ENCODE peak calls at places on chromosomes 2 and 18, in eight cellular contexts. R, F, K, Q, A, V, I and J are unnamed samples.

GRCh38 chr18:9516437-9517064 is 41.2 kb downstream of the RALBP1 start:
- DNase-seq in R (no peak), F (no peak), K (peak; percentile 55), Q (no peak), A (no peak), V (peak; percentile 65), I (no peak), J (peak; percentile 54)

GRCh38 chr18:67966224-67966623 is 449.7 kb upstream of the DSEL start:
- DNase-seq in R (no peak), F (no peak), K (no peak), Q (no peak), A (no peak), V (no peak), I (no peak), J (no peak)

GRCh38 chr2:74293191-74294065 is 49.8 kb downstream of the SLC4A5 start:
- DNase-seq in R (no peak), F (no peak), K (no peak), Q (no peak), A (no peak), V (no peak), I (no peak), J (no peak)

GRCh38 chr18:26956894-26957293 is 91.4 kb upstream of the AQP4 start:
- DNase-seq in R (no peak), F (no peak), K (no peak), Q (no peak), A (no peak), V (no peak), I (no peak), J (no peak)

GRCh38 chr2:191184457-191184856 is 33.7 kb upstream of the STAT4 start:
- DNase-seq in R (no peak), F (no peak), K (no peak), Q (no peak), A (no peak), V (no peak), I (no peak), J (no peak)

GRCh38 chr2:71746946-71747501 is 293.7 kb downstream of the DYSF start:
- DNase-seq in R (no peak), F (no peak), K (peak; percentile 18), Q (no peak), A (no peak), V (peak; percentile 82), I (no peak), J (no peak)

GRCh38 chr2:147782521-147782920 is 62.3 kb upstream of the ACVR2A start:
- DNase-seq in R (no peak), F (no peak), K (peak; percentile 76), Q (no peak), A (no peak), V (no peak), I (peak; percentile 46), J (no peak)

GRCh38 chr2:132620115-132620514 is 49.9 kb downstream of the LYPD1 start:
- DNase-seq in R (no peak), F (no peak), K (peak; percentile 53), Q (no peak), A (no peak), V (no peak), I (no peak), J (no peak)

GRCh38 chr2:3487931-3488554 is 31.3 kb downstream of the ADI1 start:
- DNase-seq in R (no peak), F (no peak), K (no peak), Q (no peak), A (no peak), V (no peak), I (no peak), J (no peak)

GRCh38 chr18:43277164-43277600 is at the start of gene SYT4:
- DNase-seq in R (peak; percentile 40), F (no peak), K (peak; percentile 78), Q (no peak), A (no peak), V (peak; percentile 19), I (peak; percentile 22), J (no peak)